ENCODE peak calls at places on chromosomes 11 and 22, in five cellular contexts. One of them, this sample, is unnamed.

GRCh38 chr11:82080160-82080559 is 653.5 kb downstream of the FAM181B start:
- DNase-seq in endothelial cell of umbilical vein: no peak
- DNase-seq in ovary: no peak
- DNase-seq in body of pancreas: no peak
- DNase-seq in H1: no peak
- DNase-seq in this sample: no peak

GRCh38 chr11:8331767-8332166 is 68.1 kb upstream of the LMO1 start:
- DNase-seq in endothelial cell of umbilical vein: no peak
- DNase-seq in ovary: no peak
- DNase-seq in body of pancreas: no peak
- DNase-seq in H1: no peak
- DNase-seq in this sample: peak

GRCh38 chr11:48109046-48109666 is 107.5 kb upstream of the OR4B1 start:
- DNase-seq in endothelial cell of umbilical vein: peak
- DNase-seq in ovary: no peak
- DNase-seq in body of pancreas: no peak
- DNase-seq in H1: peak
- DNase-seq in this sample: peak

GRCh38 chr11:10693509-10694071 is at the start of gene IRAG1:
- DNase-seq in endothelial cell of umbilical vein: no peak
- DNase-seq in ovary: peak
- DNase-seq in body of pancreas: peak
- DNase-seq in H1: no peak
- DNase-seq in this sample: no peak

GRCh38 chr11:1390603-1391164 is 950 bp downstream of the BRSK2 start:
- DNase-seq in endothelial cell of umbilical vein: no peak
- DNase-seq in ovary: no peak
- DNase-seq in body of pancreas: peak
- DNase-seq in H1: peak
- DNase-seq in this sample: no peak

GRCh38 chr11:13434247-13435205 is 28.5 kb downstream of the BTBD10 start:
- DNase-seq in endothelial cell of umbilical vein: no peak
- DNase-seq in ovary: no peak
- DNase-seq in body of pancreas: no peak
- DNase-seq in H1: no peak
- DNase-seq in this sample: no peak

GRCh38 chr11:71116435-71117040 is 135.8 kb downstream of the SHANK2 start:
- DNase-seq in endothelial cell of umbilical vein: no peak
- DNase-seq in ovary: no peak
- DNase-seq in body of pancreas: no peak
- DNase-seq in H1: no peak
- DNase-seq in this sample: no peak

GRCh38 chr11:17810736-17811135 is 76.2 kb downstream of the KCNC1 start:
- DNase-seq in endothelial cell of umbilical vein: peak
- DNase-seq in ovary: no peak
- DNase-seq in body of pancreas: no peak
- DNase-seq in H1: no peak
- DNase-seq in this sample: no peak

GRCh38 chr11:50214376-50214775 is 181.7 kb downstream of the OR4C45 start:
- DNase-seq in endothelial cell of umbilical vein: no peak
- DNase-seq in ovary: no peak
- DNase-seq in body of pancreas: no peak
- DNase-seq in H1: no peak
- DNase-seq in this sample: no peak

GRCh38 chr22:49449811-49450386 is 377.8 kb downstream of the BRD1 start:
- DNase-seq in endothelial cell of umbilical vein: no peak
- DNase-seq in ovary: no peak
- DNase-seq in body of pancreas: no peak
- DNase-seq in H1: no peak
- DNase-seq in this sample: no peak

GRCh38 chr11:36258730-36259360 is 30.4 kb downstream of the COMMD9 start:
- DNase-seq in endothelial cell of umbilical vein: peak
- DNase-seq in ovary: peak
- DNase-seq in body of pancreas: peak
- DNase-seq in H1: peak
- DNase-seq in this sample: peak

GRCh38 chr11:2700415-2701211 is 819 bp upstream of the KCNQ1OT1 start:
- DNase-seq in endothelial cell of umbilical vein: peak
- DNase-seq in ovary: peak
- DNase-seq in body of pancreas: peak
- DNase-seq in H1: no peak
- DNase-seq in this sample: peak
- TF ChIP-seq POLR2A in endothelial cell of umbilical vein: no peak
- TF ChIP-seq POLR2A in ovary: no peak
- TF ChIP-seq POLR2A in body of pancreas: no peak
- TF ChIP-seq POLR2A in H1: no peak
- TF ChIP-seq POLR2A in this sample: no peak

DNA sequence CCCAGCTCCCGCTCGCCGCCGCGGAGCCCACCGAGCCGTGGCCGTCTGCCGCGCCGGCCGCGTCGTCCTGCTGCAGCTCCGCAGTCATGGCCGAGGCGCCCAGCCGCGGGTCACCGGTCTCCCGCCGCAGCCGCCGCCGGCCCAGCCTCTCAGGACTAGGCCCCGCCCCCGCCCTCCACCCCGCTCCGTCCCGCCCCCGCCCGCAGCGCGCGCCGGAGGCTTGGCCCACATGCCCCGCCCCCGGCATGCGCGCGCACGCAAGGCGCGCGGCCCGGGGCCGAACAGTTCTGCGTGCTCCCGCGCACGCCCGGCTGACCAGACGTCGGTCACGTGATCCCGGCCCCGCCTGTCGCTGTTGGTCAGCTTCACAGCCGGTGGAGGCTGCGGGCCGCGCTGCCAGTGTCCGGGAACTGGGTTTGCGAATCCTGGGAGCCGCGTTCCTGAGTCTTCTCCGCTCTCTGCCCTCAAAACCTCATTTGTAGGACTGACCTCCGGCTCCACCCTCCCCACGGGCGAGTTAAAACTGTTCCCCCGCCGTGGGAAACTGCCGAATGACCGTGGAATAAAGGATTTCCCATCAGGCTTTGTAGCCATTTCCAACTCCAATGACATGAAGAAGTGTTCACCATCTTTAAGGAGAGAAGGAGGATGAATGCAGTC is at the start of gene USP28:
- DNase-seq in endothelial cell of umbilical vein: peak
- DNase-seq in ovary: peak
- DNase-seq in body of pancreas: peak
- DNase-seq in H1: peak
- DNase-seq in this sample: peak
- TF ChIP-seq POLR2A in endothelial cell of umbilical vein: peak
- TF ChIP-seq POLR2A in ovary: peak
- TF ChIP-seq POLR2A in body of pancreas: peak
- TF ChIP-seq POLR2A in H1: peak
- TF ChIP-seq POLR2A in this sample: peak

GRCh38 chr11:64248578-64248977 is 1.8 kb upstream of the PPP1R14B start:
- DNase-seq in endothelial cell of umbilical vein: no peak
- DNase-seq in ovary: no peak
- DNase-seq in body of pancreas: no peak
- DNase-seq in H1: peak
- DNase-seq in this sample: no peak
- TF ChIP-seq POLR2A in endothelial cell of umbilical vein: no peak
- TF ChIP-seq POLR2A in ovary: no peak
- TF ChIP-seq POLR2A in body of pancreas: no peak
- TF ChIP-seq POLR2A in H1: no peak
- TF ChIP-seq POLR2A in this sample: no peak

DNA sequence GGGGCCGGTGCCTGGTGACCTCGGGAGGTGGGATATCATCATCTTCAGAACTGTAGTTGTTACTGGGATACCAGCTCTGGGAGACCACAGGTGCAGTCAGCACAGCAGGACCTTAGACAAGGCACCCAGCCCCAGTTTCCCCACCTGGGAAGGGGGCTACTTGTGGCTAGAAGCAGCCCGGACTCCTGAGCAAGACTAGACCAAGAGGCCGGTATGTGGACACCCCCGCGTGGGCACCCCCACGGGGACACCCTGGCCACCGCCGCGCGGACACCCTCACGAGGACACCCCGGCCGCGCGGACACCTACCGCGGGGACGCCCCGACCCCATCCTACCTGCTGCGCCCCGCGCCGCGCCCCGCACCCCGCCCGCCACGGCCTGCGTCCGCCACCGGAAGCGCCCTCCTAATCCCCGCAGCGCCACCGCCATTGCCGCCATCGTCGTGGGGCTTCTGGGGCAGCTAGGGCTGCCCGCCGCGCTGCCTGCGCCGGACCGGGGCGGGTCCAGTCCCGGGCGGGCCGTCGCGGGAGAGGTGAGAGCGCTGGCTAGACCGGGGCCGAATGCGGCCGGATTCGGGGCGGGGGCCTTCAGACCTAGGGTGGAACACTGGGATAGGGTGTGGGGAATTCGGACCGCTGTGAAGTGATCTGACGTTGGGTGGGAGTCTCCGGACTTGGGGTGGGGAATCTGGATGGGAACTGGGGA is at the start of the genes COMT and TXNRD2:
- DNase-seq in endothelial cell of umbilical vein: peak
- DNase-seq in ovary: peak
- DNase-seq in body of pancreas: peak
- DNase-seq in H1: no peak
- DNase-seq in this sample: peak
- TF ChIP-seq POLR2A in endothelial cell of umbilical vein: peak
- TF ChIP-seq POLR2A in ovary: peak
- TF ChIP-seq POLR2A in body of pancreas: peak
- TF ChIP-seq POLR2A in H1: peak
- TF ChIP-seq POLR2A in this sample: peak

GRCh38 chr22:41587347-41587723 is 2.3 kb downstream of the PMM1 start:
- DNase-seq in endothelial cell of umbilical vein: no peak
- DNase-seq in ovary: no peak
- DNase-seq in body of pancreas: no peak
- DNase-seq in H1: no peak
- DNase-seq in this sample: no peak

GRCh38 chr22:41589601-41590365 is at the start of gene PMM1:
- DNase-seq in endothelial cell of umbilical vein: peak
- DNase-seq in ovary: peak
- DNase-seq in body of pancreas: peak
- DNase-seq in H1: peak
- DNase-seq in this sample: peak

GRCh38 chr22:41585898-41586297 is 3.7 kb downstream of the PMM1 start:
- DNase-seq in endothelial cell of umbilical vein: no peak
- DNase-seq in ovary: no peak
- DNase-seq in body of pancreas: no peak
- DNase-seq in H1: no peak
- DNase-seq in this sample: no peak

GRCh38 chr22:41584881-41585280 is 4.8 kb downstream of the PMM1 start:
- DNase-seq in endothelial cell of umbilical vein: no peak
- DNase-seq in ovary: no peak
- DNase-seq in body of pancreas: no peak
- DNase-seq in H1: no peak
- DNase-seq in this sample: no peak

GRCh38 chr22:41589260-41589600 is 410 bp downstream of the PMM1 start:
- DNase-seq in endothelial cell of umbilical vein: no peak
- DNase-seq in ovary: no peak
- DNase-seq in body of pancreas: peak
- DNase-seq in H1: peak
- DNase-seq in this sample: no peak
- TF ChIP-seq POLR2A in endothelial cell of umbilical vein: no peak
- TF ChIP-seq POLR2A in ovary: no peak
- TF ChIP-seq POLR2A in body of pancreas: no peak
- TF ChIP-seq POLR2A in H1: peak
- TF ChIP-seq POLR2A in this sample: no peak

DNA sequence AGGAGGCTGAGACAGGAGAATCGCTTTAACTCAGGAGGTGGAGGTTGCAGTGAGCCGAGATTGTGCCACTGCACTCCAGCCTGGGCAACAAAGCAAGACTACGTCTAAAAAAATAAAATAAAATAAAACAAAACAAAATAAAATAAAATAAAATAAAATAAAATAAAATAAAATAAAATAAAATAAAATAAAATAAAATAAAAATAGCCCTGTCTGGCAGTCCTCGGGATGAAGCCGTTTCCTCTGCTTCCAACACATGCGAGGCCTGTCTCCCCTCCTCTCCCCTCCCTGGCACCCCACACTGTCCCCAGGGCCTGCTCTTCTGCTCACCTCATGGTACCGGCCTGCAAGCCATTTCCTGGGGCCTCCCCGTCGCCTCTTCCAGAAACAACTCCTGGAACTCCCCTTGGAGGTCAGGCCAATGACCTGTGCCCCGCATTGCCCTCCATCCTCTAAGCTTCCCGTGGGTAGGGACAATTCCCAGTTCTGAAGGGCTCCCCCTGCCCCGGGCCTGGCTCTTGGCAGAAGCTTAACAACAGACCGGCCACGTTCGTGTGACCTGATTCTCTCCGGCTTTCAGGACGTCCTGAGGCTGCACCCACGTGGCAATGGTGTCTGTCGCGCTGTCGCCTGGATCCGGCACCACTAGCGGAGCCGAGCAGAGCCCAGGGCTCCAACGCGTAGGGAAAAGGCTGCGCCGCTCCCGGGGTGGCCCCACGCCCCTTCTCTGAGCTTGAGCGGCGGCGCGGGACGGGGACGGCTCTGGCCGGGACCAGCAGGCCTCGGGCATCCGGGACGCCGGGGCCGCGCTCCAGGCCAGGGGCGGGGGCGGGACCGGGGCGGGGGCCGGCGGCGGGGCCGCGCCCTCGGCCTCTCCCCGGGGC is 456 bp upstream of the PARVB start:
- DNase-seq in endothelial cell of umbilical vein: peak
- DNase-seq in ovary: peak
- DNase-seq in body of pancreas: no peak
- DNase-seq in H1: peak
- DNase-seq in this sample: no peak
- TF ChIP-seq POLR2A in endothelial cell of umbilical vein: peak
- TF ChIP-seq POLR2A in ovary: peak
- TF ChIP-seq POLR2A in body of pancreas: peak
- TF ChIP-seq POLR2A in H1: no peak
- TF ChIP-seq POLR2A in this sample: no peak